ENCODE peak calls at places on chromosome 11, in four cellular contexts. X, N, S and E are unnamed samples.
A peak's percentile ranks its signal among the peaks of the same experiment; 100 is the strongest.

GRCh38 chr11:18013790-18014507 is 1.1 kb upstream of the SERGEF start:
- DNase-seq in X (peak; percentile 39), N (no peak), S (peak; percentile 23), E (peak; percentile 8)

GRCh38 chr11:57458060-57458409 is 2.3 kb upstream of the RTN4RL2 start:
- DNase-seq in X (peak; percentile 18), N (no peak), S (no peak), E (no peak)

GRCh38 chr11:15170170-15170569 is 55.4 kb downstream of the INSC start:
- DNase-seq in X (peak; percentile 43), N (peak; percentile 6), S (no peak), E (no peak)

GRCh38 chr11:109514313-109515018 is 92.5 kb downstream of the C11orf87 start:
- DNase-seq in X (no peak), N (no peak), S (no peak), E (no peak)

GRCh38 chr11:127074151-127074761 is 73.7 kb upstream of the KIRREL3 start:
- DNase-seq in X (peak; percentile 84), N (peak; percentile 75), S (peak; percentile 36), E (peak; percentile 77)

GRCh38 chr11:93059074-93059957 is 89.9 kb downstream of the MTNR1B start:
- DNase-seq in X (peak; percentile 64), N (peak; percentile 76), S (no peak), E (no peak)

GRCh38 chr11:127943763-127944162 is 643.6 kb downstream of the ETS1 start:
- DNase-seq in X (peak; percentile 49), N (peak; percentile 32), S (no peak), E (no peak)

GRCh38 chr11:115008774-115009173 is 330.4 kb downstream of the NXPE2 start:
- DNase-seq in X (no peak), N (no peak), S (no peak), E (no peak)

GRCh38 chr11:132125855-132126841 is 755.7 kb downstream of the NTM start:
- DNase-seq in X (peak; percentile 74), N (peak; percentile 49), S (peak; percentile 48), E (no peak)

GRCh38 chr11:20489948-20490347 is 102.4 kb downstream of the PRMT3 start:
- DNase-seq in X (no peak), N (no peak), S (no peak), E (no peak)

GRCh38 chr11:108587109-108587508 is 6.5 kb downstream of the EXPH5 start:
- DNase-seq in X (no peak), N (no peak), S (no peak), E (no peak)

GRCh38 chr11:14578551-14578956 is 58.4 kb upstream of the PSMA1 start:
- DNase-seq in X (no peak), N (peak; percentile 21), S (peak; percentile 24), E (peak; percentile 80)

GRCh38 chr11:107696140-107696539 is 15.7 kb downstream of the SLN start:
- DNase-seq in X (peak; percentile 95), N (peak; percentile 97), S (no peak), E (no peak)

GRCh38 chr11:66880484-66881211 is 23.8 kb downstream of the LRFN4 start:
- DNase-seq in X (no peak), N (peak; percentile 20), S (peak; percentile 54), E (peak; percentile 25)

GRCh38 chr11:114102993-114103896 is 43.7 kb downstream of the ZBTB16 start:
- DNase-seq in X (no peak), N (no peak), S (no peak), E (no peak)

GRCh38 chr11:65069217-65069616 is 10.9 kb upstream of the NAALADL1 start:
- DNase-seq in X (no peak), N (no peak), S (no peak), E (no peak)

GRCh38 chr11:76524919-76525318 is 80.1 kb downstream of the EMSY start:
- DNase-seq in X (peak; percentile 89), N (peak; percentile 70), S (no peak), E (no peak)

GRCh38 chr11:131640320-131640719 is 269.9 kb downstream of the NTM start:
- DNase-seq in X (no peak), N (no peak), S (no peak), E (no peak)

GRCh38 chr11:72799441-72799840 is 5.6 kb upstream of the STARD10 start:
- DNase-seq in X (peak; percentile 36), N (no peak), S (no peak), E (no peak)

GRCh38 chr11:74307409-74307808 is 4.0 kb downstream of the P4HA3 start:
- DNase-seq in X (peak; percentile 35), N (peak; percentile 82), S (peak; percentile 21), E (no peak)

GRCh38 chr11:28303477-28304191 is 195.4 kb downstream of the METTL15 start:
- DNase-seq in X (peak; percentile 10), N (peak; percentile 13), S (no peak), E (no peak)

GRCh38 chr11:65547446-65548125 is 10.6 kb downstream of the LTBP3 start:
- DNase-seq in X (no peak), N (no peak), S (no peak), E (peak; percentile 65)

GRCh38 chr11:112421854-112422253 is 161.2 kb upstream of the PLET1 start:
- DNase-seq in X (no peak), N (no peak), S (peak; percentile 40), E (no peak)

GRCh38 chr11:58629857-58630256 is 7.4 kb downstream of the CNTF start:
- DNase-seq in X (peak; percentile 82), N (peak; percentile 59), S (peak; percentile 39), E (peak; percentile 57)

GRCh38 chr11:21921151-21921550 is 271.7 kb upstream of the ANO5 start:
- DNase-seq in X (no peak), N (no peak), S (no peak), E (no peak)

GRCh38 chr11:61384271-61385242 is 7.8 kb upstream of the TMEM216 start:
- DNase-seq in X (peak; percentile 37), N (no peak), S (no peak), E (peak; percentile 18)

GRCh38 chr11:57216463-57216862 is 20.6 kb downstream of the APLNR start:
- DNase-seq in X (no peak), N (no peak), S (no peak), E (no peak)

GRCh38 chr11:103525069-103525468 is 415.8 kb downstream of the DYNC2H1 start:
- DNase-seq in X (peak; percentile 37), N (peak; percentile 90), S (no peak), E (no peak)

GRCh38 chr11:68329496-68329895 is 17.1 kb downstream of the LRP5 start:
- DNase-seq in X (no peak), N (no peak), S (no peak), E (no peak)

GRCh38 chr11:68326334-68327215 is 14.2 kb downstream of the LRP5 start:
- DNase-seq in X (no peak), N (no peak), S (peak; percentile 15), E (no peak)

GRCh38 chr11:68327586-68328370 is 15.4 kb downstream of the LRP5 start:
- DNase-seq in X (no peak), N (no peak), S (peak; percentile 15), E (no peak)

GRCh38 chr11:68329993-68330699 is 17.8 kb downstream of the LRP5 start:
- DNase-seq in X (peak; percentile 30), N (no peak), S (peak; percentile 83), E (no peak)

DNA sequence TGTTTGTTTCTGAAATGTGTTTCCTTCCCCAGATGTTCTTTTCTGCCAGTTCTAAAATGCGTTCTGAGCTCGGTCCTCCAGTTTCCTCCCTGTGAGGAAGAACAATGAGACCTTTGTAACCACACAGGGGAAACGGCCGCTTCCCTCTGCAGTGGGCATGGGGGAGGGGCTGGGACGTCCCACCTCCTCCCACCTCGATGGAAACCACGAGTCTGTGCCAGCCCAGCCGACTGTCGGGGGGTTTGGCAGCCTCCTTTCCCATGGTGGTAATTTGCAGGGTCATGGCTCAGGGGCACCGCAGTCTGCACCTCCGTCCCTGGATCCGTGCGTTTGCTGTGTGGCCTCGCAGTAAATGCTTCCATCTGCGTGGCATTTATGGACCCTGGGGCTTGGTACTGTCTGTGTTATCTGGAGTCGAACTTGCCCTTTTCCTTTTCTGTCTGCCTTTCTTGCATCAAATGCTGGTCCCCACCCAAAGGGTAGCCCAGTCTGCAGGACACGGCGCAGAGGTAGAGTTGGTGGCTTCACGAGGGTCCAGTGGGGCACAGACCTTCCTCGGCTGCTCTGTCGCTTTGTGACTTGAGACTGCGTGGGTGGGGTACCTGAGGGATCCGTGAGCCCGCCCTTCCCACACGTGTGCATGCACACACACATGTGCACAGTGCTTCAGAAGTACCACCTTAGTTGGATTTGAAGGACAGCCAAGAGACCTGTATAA is 16.1 kb downstream of the LRP5 start:
- DNase-seq in X (no peak), N (peak; percentile 49), S (peak; percentile 87), E (peak; percentile 10)
- H4K20me1 ChIP-seq in X (no peaks in the 10 kb centered on the region), N (no peaks in the 10 kb centered on the region), S (peaks cover 4% of the 10 kb centered on the region), E (no peaks in the 10 kb centered on the region)

GRCh38 chr11:106086850-106087249 is 9.4 kb downstream of the AASDHPPT start:
- DNase-seq in X (no peak), N (no peak), S (no peak), E (no peak)
- H3K27ac ChIP-seq in X (peak overlapping the region; percentile 3), N (no peak overlapping the region), S (peak overlapping the region; percentile 28), E (no peak overlapping the region)

GRCh38 chr11:68461284-68461861 is 821 bp downstream of the PPP6R3 start:
- DNase-seq in X (peak; percentile 52), N (peak; percentile 55), S (peak; percentile 62), E (peak; percentile 41)
- H4K20me1 ChIP-seq in X (peaks cover 9% of the 10 kb centered on the region), N (peaks cover 2% of the 10 kb centered on the region), S (peaks cover 50% of the 10 kb centered on the region), E (peaks cover 38% of the 10 kb centered on the region)

GRCh38 chr11:9231848-9232177 is 33.3 kb downstream of the DENND5A start:
- DNase-seq in X (peak; percentile 60), N (peak; percentile 75), S (no peak), E (no peak)

GRCh38 chr11:9232482-9232881 is 32.7 kb downstream of the DENND5A start:
- DNase-seq in X (no peak), N (no peak), S (no peak), E (no peak)

GRCh38 chr11:9228086-9228485 is 37.1 kb downstream of the DENND5A start:
- DNase-seq in X (no peak), N (no peak), S (no peak), E (no peak)

GRCh38 chr11:9226514-9226913 is 38.6 kb downstream of the DENND5A start:
- DNase-seq in X (no peak), N (no peak), S (no peak), E (no peak)

GRCh38 chr11:9230291-9230690 is 34.9 kb downstream of the DENND5A start:
- DNase-seq in X (peak; percentile 39), N (no peak), S (no peak), E (no peak)
- H3K27ac ChIP-seq in X (peak overlapping the region; percentile 34), N (no peak overlapping the region), S (no peak overlapping the region), E (no peak overlapping the region)

DNA sequence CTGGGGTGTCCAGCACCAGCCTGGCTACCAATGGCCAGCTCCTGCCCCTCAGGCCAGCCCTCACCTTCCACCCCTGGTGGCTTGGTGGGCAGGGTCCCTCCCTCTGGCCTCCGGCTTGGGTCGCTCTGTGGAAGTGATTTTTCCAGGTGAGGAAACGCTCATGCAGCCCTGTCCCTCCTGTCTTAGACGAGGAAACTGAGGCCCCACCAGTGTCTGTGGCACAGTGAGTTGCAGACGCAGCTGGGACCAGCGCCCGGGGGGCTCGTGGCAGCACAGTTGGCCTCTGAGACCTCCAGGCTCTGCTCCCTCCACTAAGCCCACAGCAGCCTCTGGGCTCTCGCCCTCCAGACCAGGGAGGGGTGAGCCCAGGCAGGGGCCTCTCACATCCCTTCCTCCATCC is 6.2 kb downstream of the B3GAT1 start:
- DNase-seq in X (no peak), N (no peak), S (no peak), E (no peak)
- H4K20me1 ChIP-seq in X (no peaks in the 10 kb centered on the region), N (no peaks in the 10 kb centered on the region), S (no peaks in the 10 kb centered on the region), E (no peaks in the 10 kb centered on the region)